ENCODE peak calls at places on chromosomes 7 and 10, in seven cellular contexts. L is ovary, F is PC-9, N is OCI-LY7, X is esophagus squamous epithelium, B is endothelial cell of umbilical vein, V is suprapubic skin. T is an unnamed sample.

GRCh38 chr10:88841316-88842111 is 10.1 kb downstream of the ANKRD22 start:
- DNase-seq in L (no peak), F (no peak), N (no peak), X (no peak), B (no peak), V (no peak), T (no peak)

GRCh38 chr7:98836811-98837631 is 32.8 kb downstream of the TMEM130 start:
- DNase-seq in L (no peak), F (peak; percentile 67), N (peak; percentile 58), X (no peak), B (no peak), V (no peak), T (no peak)

GRCh38 chr10:43200538-43201390 is 62.5 kb downstream of the CSGALNACT2 start:
- DNase-seq in L (no peak), F (no peak), N (no peak), X (no peak), B (no peak), V (no peak), T (no peak)

GRCh38 chr10:71797533-71798307 is 24.4 kb upstream of the VSIR start:
- DNase-seq in L (no peak), F (no peak), N (no peak), X (no peak), B (peak; percentile 65), V (no peak), T (no peak)

GRCh38 chr7:47428052-47428779 is 153.7 kb downstream of the TNS3 start:
- DNase-seq in L (no peak), F (no peak), N (no peak), X (no peak), B (peak; percentile 74), V (no peak), T (no peak)

GRCh38 chr7:47755248-47755647 is 173.3 kb upstream of the TNS3 start:
- DNase-seq in L (no peak), F (no peak), N (no peak), X (no peak), B (no peak), V (no peak), T (no peak)

GRCh38 chr10:5968037-5968680 is 9.2 kb downstream of the IL15RA start:
- DNase-seq in L (no peak), F (no peak), N (no peak), X (no peak), B (no peak), V (peak; percentile 37), T (no peak)

GRCh38 chr7:144731661-144732060 is 104.2 kb downstream of the TPK1 start:
- DNase-seq in L (no peak), F (no peak), N (no peak), X (no peak), B (no peak), V (no peak), T (no peak)

GRCh38 chr7:109844362-109844761 is 1246.6 kb upstream of the LRRN3 start:
- DNase-seq in L (no peak), F (peak; percentile 5), N (no peak), X (no peak), B (peak; percentile 29), V (no peak), T (no peak)

GRCh38 chr7:1248077-1248458 is 15.4 kb downstream of the UNCX start:
- DNase-seq in L (no peak), F (no peak), N (no peak), X (no peak), B (no peak), V (no peak), T (no peak)

GRCh38 chr10:6796231-6796630 is 216.2 kb upstream of the PRKCQ start:
- DNase-seq in L (no peak), F (no peak), N (no peak), X (no peak), B (no peak), V (no peak), T (no peak)

GRCh38 chr10:76397957-76398665 is 966.7 kb downstream of the LRMDA start:
- DNase-seq in L (peak; percentile 13), F (no peak), N (no peak), X (no peak), B (no peak), V (no peak), T (no peak)

GRCh38 chr7:11551470-11551869 is 280.5 kb downstream of the THSD7A start:
- DNase-seq in L (no peak), F (no peak), N (no peak), X (no peak), B (no peak), V (no peak), T (no peak)

GRCh38 chr10:107880185-107880584 is 715.7 kb upstream of the SORCS1 start:
- DNase-seq in L (no peak), F (no peak), N (no peak), X (no peak), B (no peak), V (no peak), T (no peak)

GRCh38 chr7:16619979-16620408 is 25.6 kb downstream of the ANKMY2 start:
- DNase-seq in L (no peak), F (no peak), N (peak; percentile 3), X (no peak), B (no peak), V (no peak), T (no peak)

GRCh38 chr7:16801111-16801542 is 3.7 kb downstream of the AGR2 start:
- DNase-seq in L (no peak), F (peak; percentile 15), N (peak; percentile 43), X (no peak), B (peak; percentile 57), V (no peak), T (no peak)

GRCh38 chr7:17532861-17533404 is 234.5 kb downstream of the AHR start:
- DNase-seq in L (no peak), F (peak; percentile 34), N (no peak), X (no peak), B (no peak), V (no peak), T (no peak)

GRCh38 chr7:114504586-114504985 is 90.0 kb downstream of the FOXP2 start:
- DNase-seq in L (no peak), F (no peak), N (no peak), X (no peak), B (no peak), V (no peak), T (no peak)

GRCh38 chr7:64886956-64887545 is 16.0 kb upstream of the ZNF273 start:
- DNase-seq in L (no peak), F (no peak), N (no peak), X (no peak), B (no peak), V (no peak), T (peak; percentile 23)

GRCh38 chr7:154744861-154745258 is 258.1 kb downstream of the PAXIP1 start:
- DNase-seq in L (no peak), F (no peak), N (no peak), X (no peak), B (no peak), V (no peak), T (no peak)

GRCh38 chr7:47335071-47335470 is 246.8 kb downstream of the TNS3 start:
- DNase-seq in L (no peak), F (no peak), N (no peak), X (no peak), B (no peak), V (no peak), T (no peak)

GRCh38 chr10:22417736-22418268 is 72.5 kb downstream of the SPAG6 start:
- DNase-seq in L (no peak), F (no peak), N (no peak), X (no peak), B (no peak), V (no peak), T (no peak)

GRCh38 chr10:6586501-6586900 is 6.4 kb upstream of the PRKCQ start:
- DNase-seq in L (no peak), F (no peak), N (no peak), X (no peak), B (no peak), V (no peak), T (no peak)

GRCh38 chr10:132346806-132347205 is 14.8 kb downstream of the LRRC27 start:
- DNase-seq in L (no peak), F (no peak), N (no peak), X (no peak), B (no peak), V (peak; percentile 40), T (peak; percentile 16)

GRCh38 chr10:5165738-5166137 is 19.2 kb downstream of the AKR1C8 start:
- DNase-seq in L (no peak), F (no peak), N (peak; percentile 12), X (no peak), B (no peak), V (no peak), T (no peak)

GRCh38 chr7:107167483-107168232 is 1.1 kb upstream of the HBP1 start:
- DNase-seq in L (no peak), F (no peak), N (peak; percentile 72), X (no peak), B (peak; percentile 89), V (no peak), T (no peak)

GRCh38 chr7:114295522-114295921 is 119.1 kb upstream of the FOXP2 start:
- DNase-seq in L (no peak), F (no peak), N (no peak), X (no peak), B (no peak), V (no peak), T (no peak)

GRCh38 chr10:133384071-133384470 is 5.0 kb downstream of the PAOX start:
- DNase-seq in L (no peak), F (no peak), N (no peak), X (no peak), B (no peak), V (peak; percentile 51), T (no peak)

GRCh38 chr7:74656421-74656910 is 1.1 kb upstream of the GTF2I start:
- DNase-seq in L (peak; percentile 38), F (peak; percentile 49), N (peak; percentile 56), X (no peak), B (peak; percentile 52), V (peak; percentile 70), T (no peak)

GRCh38 chr7:27141138-27141537 is 2.3 kb downstream of the HOXA5 start:
- DNase-seq in L (no peak), F (no peak), N (no peak), X (no peak), B (no peak), V (no peak), T (no peak)
- H3K4me3 ChIP-seq in L (no peak overlapping the region), F (no peak overlapping the region), N (no peak overlapping the region), X (peak overlapping the region; percentile 75), B (peak overlapping the region; percentile 29), V (peak overlapping the region; percentile 53), T (no peak overlapping the region)

GRCh38 chr7:27933691-27934565 is 194.0 kb downstream of the TAX1BP1 start:
- DNase-seq in L (no peak), F (no peak), N (peak; percentile 10), X (no peak), B (peak; percentile 19), V (no peak), T (no peak)
- TF ChIP-seq CTCF in L (no peak), F (peak; percentile 57), N (peak; percentile 79), X (no peak), B (peak; percentile 22), V (no peak), T (no peak)

DNA sequence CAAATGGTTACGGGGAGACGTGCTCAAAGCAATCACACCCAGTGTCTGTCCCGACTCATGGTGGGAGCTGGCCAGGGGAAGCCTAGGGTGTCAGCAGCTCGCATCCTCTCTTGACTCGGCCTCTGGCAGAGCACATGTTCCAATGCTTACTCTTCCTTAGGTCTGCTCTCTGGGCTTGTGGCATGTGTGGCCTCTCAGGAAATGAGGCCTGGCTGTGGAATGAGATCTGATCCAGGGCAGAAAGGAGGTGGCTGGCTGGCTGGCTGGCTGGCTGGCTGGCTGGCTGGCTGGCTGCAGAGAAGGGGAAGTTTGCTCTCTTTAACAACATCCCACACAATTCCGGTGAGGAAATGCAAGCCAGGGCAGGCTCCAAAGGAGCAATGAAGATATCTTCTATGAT is 153.4 kb downstream of the FANK1 start:
- DNase-seq in L (no peak), F (no peak), N (no peak), X (no peak), B (peak; percentile 96), V (no peak), T (no peak)
- H3K27ac ChIP-seq in L (no peak overlapping the region), F (no peak overlapping the region), N (no peak overlapping the region), X (no peak overlapping the region), B (peak overlapping the region; percentile 78), V (no peak overlapping the region), T (no peak overlapping the region)

GRCh38 chr10:115879372-115879771 is 393.6 kb downstream of the GFRA1 start:
- DNase-seq in L (no peak), F (no peak), N (no peak), X (no peak), B (no peak), V (no peak), T (no peak)
- H3K4me3 ChIP-seq in L (no peak overlapping the region), F (no peak overlapping the region), N (no peak overlapping the region), X (no peak overlapping the region), B (no peak overlapping the region), V (no peak overlapping the region), T (no peak overlapping the region)

T was measured in tibial artery.